ENCODE peak calls at places on chromosomes 12 and 14, in six cellular contexts. O is stimulated activated CD4-positive, alpha-beta T cell treated with anti-CD3 and anti-CD28 coated beads, Interleukin-15, amount 100 ng/mL, for 1 hour; F is T follicular helper cell; X is choroid plexus epithelial cell; C is stimulated activated CD8-positive, alpha-beta memory T cell treated with anti-CD3 and anti-CD28 coated beads, Interleukin-15, amount 100 ng/mL, for 48 hours; L is hippocampal formation. Q is an unnamed sample.

GRCh38 chr14:57692671-57693070 is 173.2 kb downstream of the SLC35F4 start:
- DNase-seq in C (no peak), L (no peak), X (peak), F (no peak), O (no peak), Q (no peak)

GRCh38 chr14:71551291-71551955 is 380.8 kb upstream of the RGS6 start:
- DNase-seq in C (no peak), F (no peak), X (peak), O (no peak), L (no peak), Q (no peak)

GRCh38 chr12:86193931-86194330 is 62.3 kb downstream of the MGAT4C start:
- DNase-seq in F (no peak), C (no peak), O (no peak), X (peak), L (no peak), Q (no peak)

GRCh38 chr14:50399251-50400032 is 2.8 kb upstream of the CDKL1 start:
- DNase-seq in L (no peak), O (no peak), C (no peak), F (no peak), X (peak), Q (no peak)

GRCh38 chr12:109738878-109739665 is 25.4 kb downstream of the FAM222A start:
- DNase-seq in F (no peak), L (no peak), X (no peak), O (no peak), C (no peak), Q (no peak)

GRCh38 chr12:1281683-1282366 is 290.8 kb downstream of the ERC1 start:
- DNase-seq in L (no peak), O (no peak), X (peak), C (no peak), F (no peak), Q (no peak)

GRCh38 chr12:79344855-79345840 is 345.6 kb downstream of the PAWR start:
- DNase-seq in X (peak), C (no peak), F (no peak), O (no peak), L (no peak), Q (no peak)

GRCh38 chr12:64181504-64182291 is 40.4 kb downstream of the KICS2 start:
- DNase-seq in O (no peak), C (no peak), F (no peak), X (peak), L (peak), Q (no peak)

GRCh38 chr12:52050116-52050770 is 999 bp upstream of the NR4A1 start:
- DNase-seq in L (no peak), O (no peak), F (peak), C (no peak), X (no peak), Q (no peak)

GRCh38 chr14:93100570-93100969 is 15.2 kb downstream of the ITPK1 start:
- DNase-seq in X (no peak), O (no peak), C (no peak), L (no peak), F (no peak), Q (no peak)

GRCh38 chr14:65255583-65256443 is 153.5 kb upstream of the MAX start:
- DNase-seq in C (no peak), O (no peak), X (peak), L (no peak), F (no peak), Q (no peak)

GRCh38 chr12:109613611-109614455 is 40.2 kb downstream of the MVK start:
- DNase-seq in O (no peak), L (no peak), X (no peak), F (no peak), C (no peak), Q (no peak)

GRCh38 chr14:33510991-33511390 is 439.9 kb downstream of the EGLN3 start:
- DNase-seq in C (no peak), X (no peak), L (no peak), F (no peak), O (no peak), Q (no peak)

GRCh38 chr12:30870491-30871265 is 55.9 kb upstream of the TSPAN11 start:
- DNase-seq in C (no peak), F (no peak), X (peak), L (no peak), O (no peak), Q (no peak)

GRCh38 chr14:103087343-103087835 is 3.4 kb downstream of the LBHD2 start:
- DNase-seq in O (no peak), F (no peak), X (no peak), C (no peak), L (no peak), Q (no peak)

Q was measured in NK-92 treated with Interleukin-12 subunit alpha and Interleukin-12 subunit beta, amount 100 ng/mL, for 24 hours.